ENCODE peak calls at places on chromosomes 13 and 19, in five cellular contexts. One of them, this sample, is unnamed.

GRCh38 chr13:85223883-85224656 is 575.1 kb downstream of the SLITRK6 start:
- DNase-seq in ascending aorta: no peak
- DNase-seq in CD4-positive, CD25-positive, alpha-beta regulatory T cell: no peak
- DNase-seq in GM03348: no peak
- DNase-seq in CD4-positive, alpha-beta T cell: no peak
- DNase-seq in this sample: no peak

GRCh38 chr13:110109140-110109783 is 197.7 kb downstream of the COL4A1 start:
- DNase-seq in ascending aorta: no peak
- DNase-seq in CD4-positive, CD25-positive, alpha-beta regulatory T cell: no peak
- DNase-seq in GM03348: no peak
- DNase-seq in CD4-positive, alpha-beta T cell: no peak
- DNase-seq in this sample: no peak

GRCh38 chr19:3115916-3116602 is 19.8 kb upstream of the GNA15 start:
- DNase-seq in ascending aorta: no peak
- DNase-seq in CD4-positive, CD25-positive, alpha-beta regulatory T cell: no peak
- DNase-seq in GM03348: no peak
- DNase-seq in CD4-positive, alpha-beta T cell: no peak
- DNase-seq in this sample: no peak

GRCh38 chr19:33261511-33262192 is 36.0 kb upstream of the SLC7A10 start:
- DNase-seq in ascending aorta: no peak
- DNase-seq in CD4-positive, CD25-positive, alpha-beta regulatory T cell: no peak
- DNase-seq in GM03348: no peak
- DNase-seq in CD4-positive, alpha-beta T cell: no peak
- DNase-seq in this sample: no peak

GRCh38 chr19:7970716-7971448 is 27.4 kb upstream of the TIMM44 start:
- DNase-seq in ascending aorta: no peak
- DNase-seq in CD4-positive, CD25-positive, alpha-beta regulatory T cell: no peak
- DNase-seq in GM03348: peak
- DNase-seq in CD4-positive, alpha-beta T cell: no peak
- DNase-seq in this sample: peak

GRCh38 chr13:109213714-109214113 is 572.7 kb downstream of the IRS2 start:
- DNase-seq in ascending aorta: no peak
- DNase-seq in CD4-positive, CD25-positive, alpha-beta regulatory T cell: no peak
- DNase-seq in GM03348: no peak
- DNase-seq in CD4-positive, alpha-beta T cell: no peak
- DNase-seq in this sample: no peak

GRCh38 chr13:110634558-110634957 is 19.2 kb downstream of the NAXD start:
- DNase-seq in ascending aorta: no peak
- DNase-seq in CD4-positive, CD25-positive, alpha-beta regulatory T cell: no peak
- DNase-seq in GM03348: no peak
- DNase-seq in CD4-positive, alpha-beta T cell: no peak
- DNase-seq in this sample: no peak

GRCh38 chr13:102798653-102799543 is at the start of the genes BIVM and POGLUT2:
- DNase-seq in ascending aorta: peak
- DNase-seq in CD4-positive, CD25-positive, alpha-beta regulatory T cell: peak
- DNase-seq in GM03348: peak
- DNase-seq in CD4-positive, alpha-beta T cell: peak
- DNase-seq in this sample: peak

GRCh38 chr13:111304041-111304544 is 16.3 kb upstream of the TEX29 start:
- DNase-seq in ascending aorta: no peak
- DNase-seq in CD4-positive, CD25-positive, alpha-beta regulatory T cell: no peak
- DNase-seq in GM03348: no peak
- DNase-seq in CD4-positive, alpha-beta T cell: peak
- DNase-seq in this sample: no peak

GRCh38 chr13:106299616-106300015 is 235.8 kb downstream of the EFNB2 start:
- DNase-seq in ascending aorta: no peak
- DNase-seq in CD4-positive, CD25-positive, alpha-beta regulatory T cell: no peak
- DNase-seq in GM03348: no peak
- DNase-seq in CD4-positive, alpha-beta T cell: no peak
- DNase-seq in this sample: no peak

GRCh38 chr13:105806335-105806920 is 729.0 kb downstream of the EFNB2 start:
- DNase-seq in ascending aorta: no peak
- DNase-seq in CD4-positive, CD25-positive, alpha-beta regulatory T cell: no peak
- DNase-seq in GM03348: no peak
- DNase-seq in CD4-positive, alpha-beta T cell: no peak
- DNase-seq in this sample: no peak

GRCh38 chr13:19845758-19846157 is 17.7 kb downstream of the ZMYM5 start:
- DNase-seq in ascending aorta: no peak
- DNase-seq in CD4-positive, CD25-positive, alpha-beta regulatory T cell: no peak
- DNase-seq in GM03348: peak
- DNase-seq in CD4-positive, alpha-beta T cell: no peak
- DNase-seq in this sample: no peak

GRCh38 chr19:8307400-8307964 is 676 bp downstream of the CD320 start:
- DNase-seq in ascending aorta: no peak
- DNase-seq in CD4-positive, CD25-positive, alpha-beta regulatory T cell: peak
- DNase-seq in GM03348: no peak
- DNase-seq in CD4-positive, alpha-beta T cell: no peak
- DNase-seq in this sample: peak

GRCh38 chr13:34334984-34335661 is 517.2 kb downstream of the RFC3 start:
- DNase-seq in ascending aorta: no peak
- DNase-seq in CD4-positive, CD25-positive, alpha-beta regulatory T cell: no peak
- DNase-seq in GM03348: no peak
- DNase-seq in CD4-positive, alpha-beta T cell: no peak
- DNase-seq in this sample: no peak

GRCh38 chr19:46984077-46985010 is 35.3 kb upstream of the NPAS1 start:
- DNase-seq in ascending aorta: no peak
- DNase-seq in CD4-positive, CD25-positive, alpha-beta regulatory T cell: no peak
- DNase-seq in GM03348: no peak
- DNase-seq in CD4-positive, alpha-beta T cell: no peak
- DNase-seq in this sample: no peak

GRCh38 chr19:7196721-7197168 is 97.5 kb downstream of the INSR start:
- DNase-seq in ascending aorta: no peak
- DNase-seq in CD4-positive, CD25-positive, alpha-beta regulatory T cell: no peak
- DNase-seq in GM03348: peak
- DNase-seq in CD4-positive, alpha-beta T cell: no peak
- DNase-seq in this sample: peak

GRCh38 chr13:56347014-56347413 is 793.7 kb upstream of the PRR20A start:
- DNase-seq in ascending aorta: no peak
- DNase-seq in CD4-positive, CD25-positive, alpha-beta regulatory T cell: no peak
- DNase-seq in GM03348: no peak
- DNase-seq in CD4-positive, alpha-beta T cell: no peak
- DNase-seq in this sample: no peak

GRCh38 chr13:23146811-23147245 is 34.0 kb upstream of the SGCG start:
- DNase-seq in ascending aorta: no peak
- DNase-seq in CD4-positive, CD25-positive, alpha-beta regulatory T cell: no peak
- DNase-seq in GM03348: peak
- DNase-seq in CD4-positive, alpha-beta T cell: no peak
- DNase-seq in this sample: no peak

GRCh38 chr19:3750211-3750610 is 11.3 kb downstream of the APBA3 start:
- DNase-seq in ascending aorta: no peak
- DNase-seq in CD4-positive, CD25-positive, alpha-beta regulatory T cell: no peak
- DNase-seq in GM03348: no peak
- DNase-seq in CD4-positive, alpha-beta T cell: no peak
- DNase-seq in this sample: no peak

GRCh38 chr19:16625183-16625958 is 2.6 kb downstream of the MED26 start:
- DNase-seq in ascending aorta: no peak
- DNase-seq in CD4-positive, CD25-positive, alpha-beta regulatory T cell: no peak
- DNase-seq in GM03348: no peak
- DNase-seq in CD4-positive, alpha-beta T cell: no peak
- DNase-seq in this sample: no peak

GRCh38 chr19:10643968-10644290 is 10.2 kb upstream of the ILF3 start:
- DNase-seq in ascending aorta: no peak
- DNase-seq in CD4-positive, CD25-positive, alpha-beta regulatory T cell: no peak
- DNase-seq in GM03348: no peak
- DNase-seq in CD4-positive, alpha-beta T cell: no peak
- DNase-seq in this sample: peak

GRCh38 chr19:1929051-1929742 is 11.8 kb upstream of the CSNK1G2 start:
- DNase-seq in ascending aorta: no peak
- DNase-seq in CD4-positive, CD25-positive, alpha-beta regulatory T cell: peak
- DNase-seq in GM03348: peak
- DNase-seq in CD4-positive, alpha-beta T cell: peak
- DNase-seq in this sample: peak

GRCh38 chr13:99417821-99418662 is 83.2 kb upstream of the TM9SF2 start:
- DNase-seq in ascending aorta: no peak
- DNase-seq in CD4-positive, CD25-positive, alpha-beta regulatory T cell: no peak
- DNase-seq in GM03348: no peak
- DNase-seq in CD4-positive, alpha-beta T cell: no peak
- DNase-seq in this sample: peak

GRCh38 chr13:91805605-91806004 is 407.2 kb downstream of the GPC5 start:
- DNase-seq in ascending aorta: no peak
- DNase-seq in CD4-positive, CD25-positive, alpha-beta regulatory T cell: no peak
- DNase-seq in GM03348: no peak
- DNase-seq in CD4-positive, alpha-beta T cell: no peak
- DNase-seq in this sample: no peak

GRCh38 chr19:4139614-4140236 is 13.7 kb upstream of the CREB3L3 start:
- DNase-seq in ascending aorta: peak
- DNase-seq in CD4-positive, CD25-positive, alpha-beta regulatory T cell: peak
- DNase-seq in GM03348: peak
- DNase-seq in CD4-positive, alpha-beta T cell: peak
- DNase-seq in this sample: peak

GRCh38 chr19:16374436-16374835 is 49.8 kb downstream of the KLF2 start:
- DNase-seq in ascending aorta: no peak
- DNase-seq in CD4-positive, CD25-positive, alpha-beta regulatory T cell: no peak
- DNase-seq in GM03348: no peak
- DNase-seq in CD4-positive, alpha-beta T cell: no peak
- DNase-seq in this sample: no peak

GRCh38 chr19:54281008-54281728 is at the start of gene LILRB2:
- DNase-seq in ascending aorta: no peak
- DNase-seq in CD4-positive, CD25-positive, alpha-beta regulatory T cell: no peak
- DNase-seq in GM03348: no peak
- DNase-seq in CD4-positive, alpha-beta T cell: no peak
- DNase-seq in this sample: no peak

GRCh38 chr13:83077499-83077898 is 804.8 kb downstream of the SLITRK1 start:
- DNase-seq in ascending aorta: no peak
- DNase-seq in CD4-positive, CD25-positive, alpha-beta regulatory T cell: no peak
- DNase-seq in GM03348: no peak
- DNase-seq in CD4-positive, alpha-beta T cell: no peak
- DNase-seq in this sample: no peak

GRCh38 chr19:29263305-29264080 is 50.5 kb upstream of the UQCRFS1 start:
- DNase-seq in ascending aorta: no peak
- DNase-seq in CD4-positive, CD25-positive, alpha-beta regulatory T cell: peak
- DNase-seq in GM03348: peak
- DNase-seq in CD4-positive, alpha-beta T cell: peak
- DNase-seq in this sample: peak

GRCh38 chr19:613732-614567 is 19.4 kb downstream of the POLRMT start:
- DNase-seq in ascending aorta: no peak
- DNase-seq in CD4-positive, CD25-positive, alpha-beta regulatory T cell: no peak
- DNase-seq in GM03348: no peak
- DNase-seq in CD4-positive, alpha-beta T cell: no peak
- DNase-seq in this sample: no peak

This sample was measured in testis.